ENCODE peak calls at places on chromosome 3, in four cellular contexts. G, P, E and R are unnamed samples.

GRCh38 chr3:32278714-32279113 is 40.2 kb downstream of the CMTM8 start:
- DNase-seq in G (no peak), P (no peak), E (no peak), R (no peak)

GRCh38 chr3:11172136-11172670 is 17.9 kb downstream of the HRH1 start:
- DNase-seq in G (no peak), P (no peak), E (no peak), R (no peak)

GRCh38 chr3:60080648-60081047 is 1030.8 kb upstream of the CFAP20DC start:
- DNase-seq in G (no peak), P (no peak), E (no peak), R (no peak)

GRCh38 chr3:53426918-53427317 is 67.5 kb upstream of the CACNA1D start:
- DNase-seq in G (no peak), P (no peak), E (no peak), R (no peak)

GRCh38 chr3:23431759-23432158 is 228.6 kb downstream of the UBE2E2 start:
- DNase-seq in G (no peak), P (no peak), E (no peak), R (no peak)

GRCh38 chr3:127074900-127075360 is 92.0 kb downstream of the PLXNA1 start:
- DNase-seq in G (peak; percentile 86), P (no peak), E (peak; percentile 62), R (peak; percentile 42)

GRCh38 chr3:128173241-128173640 is 20.0 kb downstream of the EEFSEC start:
- DNase-seq in G (no peak), P (no peak), E (no peak), R (no peak)

GRCh38 chr3:160739079-160739478 is 17.0 kb upstream of the PPM1L start:
- DNase-seq in G (no peak), P (no peak), E (no peak), R (no peak)

GRCh38 chr3:66425032-66425431 is 75.8 kb downstream of the LRIG1 start:
- DNase-seq in G (no peak), P (no peak), E (no peak), R (no peak)

GRCh38 chr3:84772841-84773240 is 185.9 kb upstream of the CADM2 start:
- DNase-seq in G (no peak), P (no peak), E (no peak), R (no peak)

GRCh38 chr3:152547153-152547552 is 278.4 kb downstream of the MBNL1 start:
- DNase-seq in G (no peak), P (no peak), E (no peak), R (no peak)

GRCh38 chr3:188697127-188697526 is 474.6 kb upstream of the TPRG1 start:
- DNase-seq in G (no peak), P (no peak), E (peak; percentile 27), R (no peak)

GRCh38 chr3:170876537-170876936 is 6.5 kb upstream of the RPL22L1 start:
- DNase-seq in G (no peak), P (no peak), E (no peak), R (no peak)

GRCh38 chr3:105518806-105519418 is 152.2 kb downstream of the ALCAM start:
- DNase-seq in G (peak; percentile 52), P (peak; percentile 45), E (peak; percentile 49), R (peak; percentile 16)

GRCh38 chr3:168984872-168985271 is 678.6 kb downstream of the MECOM start:
- DNase-seq in G (no peak), P (no peak), E (no peak), R (no peak)